ENCODE peak calls at places on chromosomes 11 and 22, in four cellular contexts. One of them, this sample, is unnamed.

GRCh38 chr22:36196254-36197064 is 5.2 kb downstream of the APOL4 start:
- DNase-seq in stimulated activated CD4-positive, alpha-beta T cell treated with anti-CD3 and anti-CD28 coated beads, Interleukin-1b, Interleukin-23, amount 100 ng/mL, for 4 hours: no peak
- DNase-seq in AG08396: no peak
- DNase-seq in activated CD4-positive, CD25-positive, alpha-beta regulatory T cell treated with anti-CD3 and anti-CD28 coated beads, Interleukin-2, amount 50 U/mL, for 16 hours: no peak
- DNase-seq in this sample: no peak

GRCh38 chr11:111310088-111310487 is 11.7 kb downstream of the POU2AF3 start:
- DNase-seq in stimulated activated CD4-positive, alpha-beta T cell treated with anti-CD3 and anti-CD28 coated beads, Interleukin-1b, Interleukin-23, amount 100 ng/mL, for 4 hours: no peak
- DNase-seq in AG08396: no peak
- DNase-seq in activated CD4-positive, CD25-positive, alpha-beta regulatory T cell treated with anti-CD3 and anti-CD28 coated beads, Interleukin-2, amount 50 U/mL, for 16 hours: no peak
- DNase-seq in this sample: no peak

GRCh38 chr11:10268746-10269487 is 25.1 kb downstream of the SBF2 start:
- DNase-seq in stimulated activated CD4-positive, alpha-beta T cell treated with anti-CD3 and anti-CD28 coated beads, Interleukin-1b, Interleukin-23, amount 100 ng/mL, for 4 hours: no peak
- DNase-seq in AG08396: no peak
- DNase-seq in activated CD4-positive, CD25-positive, alpha-beta regulatory T cell treated with anti-CD3 and anti-CD28 coated beads, Interleukin-2, amount 50 U/mL, for 16 hours: no peak
- DNase-seq in this sample: no peak

GRCh38 chr11:65643971-65644370 is 6.1 kb downstream of the SIPA1 start:
- DNase-seq in stimulated activated CD4-positive, alpha-beta T cell treated with anti-CD3 and anti-CD28 coated beads, Interleukin-1b, Interleukin-23, amount 100 ng/mL, for 4 hours: no peak
- DNase-seq in AG08396: no peak
- DNase-seq in activated CD4-positive, CD25-positive, alpha-beta regulatory T cell treated with anti-CD3 and anti-CD28 coated beads, Interleukin-2, amount 50 U/mL, for 16 hours: no peak
- DNase-seq in this sample: no peak

GRCh38 chr11:73749118-73749517 is 11.8 kb downstream of the RAB6A start:
- DNase-seq in stimulated activated CD4-positive, alpha-beta T cell treated with anti-CD3 and anti-CD28 coated beads, Interleukin-1b, Interleukin-23, amount 100 ng/mL, for 4 hours: no peak
- DNase-seq in AG08396: no peak
- DNase-seq in activated CD4-positive, CD25-positive, alpha-beta regulatory T cell treated with anti-CD3 and anti-CD28 coated beads, Interleukin-2, amount 50 U/mL, for 16 hours: no peak
- DNase-seq in this sample: no peak

GRCh38 chr11:46290598-46291309 is 13.3 kb downstream of the CREB3L1 start:
- DNase-seq in stimulated activated CD4-positive, alpha-beta T cell treated with anti-CD3 and anti-CD28 coated beads, Interleukin-1b, Interleukin-23, amount 100 ng/mL, for 4 hours: no peak
- DNase-seq in AG08396: peak; percentile 91
- DNase-seq in activated CD4-positive, CD25-positive, alpha-beta regulatory T cell treated with anti-CD3 and anti-CD28 coated beads, Interleukin-2, amount 50 U/mL, for 16 hours: no peak
- DNase-seq in this sample: no peak

GRCh38 chr11:126594921-126595367 is 239.5 kb downstream of the ST3GAL4 start:
- DNase-seq in stimulated activated CD4-positive, alpha-beta T cell treated with anti-CD3 and anti-CD28 coated beads, Interleukin-1b, Interleukin-23, amount 100 ng/mL, for 4 hours: no peak
- DNase-seq in AG08396: no peak
- DNase-seq in activated CD4-positive, CD25-positive, alpha-beta regulatory T cell treated with anti-CD3 and anti-CD28 coated beads, Interleukin-2, amount 50 U/mL, for 16 hours: no peak
- DNase-seq in this sample: no peak

GRCh38 chr11:67649634-67650540 is 643 bp downstream of the ACY3 start:
- DNase-seq in stimulated activated CD4-positive, alpha-beta T cell treated with anti-CD3 and anti-CD28 coated beads, Interleukin-1b, Interleukin-23, amount 100 ng/mL, for 4 hours: no peak
- DNase-seq in AG08396: no peak
- DNase-seq in activated CD4-positive, CD25-positive, alpha-beta regulatory T cell treated with anti-CD3 and anti-CD28 coated beads, Interleukin-2, amount 50 U/mL, for 16 hours: no peak
- DNase-seq in this sample: no peak

GRCh38 chr11:65431452-65432132 is 9.0 kb downstream of the NEAT1 start:
- DNase-seq in stimulated activated CD4-positive, alpha-beta T cell treated with anti-CD3 and anti-CD28 coated beads, Interleukin-1b, Interleukin-23, amount 100 ng/mL, for 4 hours: no peak
- DNase-seq in AG08396: no peak
- DNase-seq in activated CD4-positive, CD25-positive, alpha-beta regulatory T cell treated with anti-CD3 and anti-CD28 coated beads, Interleukin-2, amount 50 U/mL, for 16 hours: no peak
- DNase-seq in this sample: no peak

This sample was measured in D721Med.